ENCODE peak calls at places on chromosomes 11 and 22, in four cellular contexts. S is HepG2, P is K562, M is HCT116. R is an unnamed sample.

GRCh38 chr22:28358244-28358777 is 321.3 kb downstream of the TTC28 start:
- DNase-seq in S (no peak), M (no peak), P (no peak), R (no peak)

GRCh38 chr11:75288846-75289760 is 48.5 kb downstream of the TPBGL start:
- DNase-seq in P (no peak), S (no peak), M (no peak), R (no peak)

GRCh38 chr11:135006800-135007199 is 594.8 kb upstream of the B3GAT1 start:
- DNase-seq in P (no peak), M (no peak), S (no peak), R (no peak)

GRCh38 chr11:64344721-64345120 is 4.7 kb downstream of the CCDC88B start:
- DNase-seq in M (no peak), P (no peak), S (no peak), R (no peak)

GRCh38 chr22:50670914-50671538 is 1.6 kb upstream of the SHANK3 start:
- DNase-seq in P (peak; percentile 1), S (no peak), M (no peak), R (no peak)

GRCh38 chr11:86749376-86749775 is 51.0 kb upstream of the PRSS23 start:
- DNase-seq in M (no peak), S (no peak), P (no peak), R (no peak)

GRCh38 chr22:22802346-22802970 is 85.2 kb upstream of the IGLL5 start:
- DNase-seq in M (no peak), P (peak; percentile 91), S (no peak), R (no peak)

GRCh38 chr11:62543680-62544444 is 2.7 kb downstream of the AHNAK start:
- DNase-seq in S (no peak), M (no peak), P (no peak), R (no peak)

GRCh38 chr22:41780714-41781507 is 19.6 kb upstream of the CCDC134 start:
- DNase-seq in S (peak; percentile 56), P (peak; percentile 25), M (no peak), R (no peak)

GRCh38 chr11:125886997-125887372 is 483 bp upstream of the HYLS1 start:
- DNase-seq in M (no peak), S (no peak), P (no peak), R (peak; percentile 32)

GRCh38 chr22:33073989-33074391 is 15.8 kb upstream of the SYN3 start:
- DNase-seq in M (no peak), S (no peak), P (no peak), R (no peak)

GRCh38 chr22:24156146-24156914 is 25.0 kb upstream of the SUSD2 start:
- DNase-seq in M (no peak), S (no peak), P (peak; percentile 16), R (no peak)

GRCh38 chr11:2419638-2420501 is 19.3 kb downstream of the TSSC4 start:
- DNase-seq in S (peak; percentile 66), M (peak; percentile 52), P (peak; percentile 80), R (peak; percentile 78)
- TF ChIP-seq ZNF274 in S (no peak), M (no peak), P (no peak), R (no peak)

GRCh38 chr11:108069947-108070346 is 51.4 kb upstream of the ACAT1 start:
- DNase-seq in P (no peak), M (no peak), S (no peak), R (no peak)
- H3K4me3 ChIP-seq in P (no peak overlapping the region), M (no peak overlapping the region), S (no peak overlapping the region), R (no peak overlapping the region)

GRCh38 chr11:121610706-121611105 is 157.9 kb upstream of the SORL1-AS1 start:
- DNase-seq in M (no peak), P (no peak), S (no peak), R (no peak)

GRCh38 chr11:121603316-121603715 is 150.5 kb upstream of the SORL1-AS1 start:
- DNase-seq in P (no peak), M (no peak), S (no peak), R (no peak)

GRCh38 chr11:121608545-121609098 is 155.9 kb upstream of the SORL1-AS1 start:
- DNase-seq in M (no peak), S (no peak), P (no peak), R (no peak)

GRCh38 chr11:121604152-121604551 is 151.4 kb upstream of the SORL1-AS1 start:
- DNase-seq in M (no peak), P (no peak), S (peak; percentile 7), R (no peak)

GRCh38 chr11:121606354-121606753 is 153.6 kb upstream of the SORL1-AS1 start:
- DNase-seq in M (no peak), S (no peak), P (no peak), R (no peak)
- H3K36me3 ChIP-seq in M (no peaks in the 10 kb centered on the region), S (peaks cover 90% of the 10 kb centered on the region), P (no peaks in the 10 kb centered on the region), R (peaks cover 16% of the 10 kb centered on the region)

GRCh38 chr11:117932987-117933386 is 3.8 kb upstream of the TMPRSS13 start:
- DNase-seq in S (no peak), M (no peak), P (no peak), R (no peak)
- TF ChIP-seq ZNF274 in S (no peak), M (no peak), P (no peak), R (no peak)

DNA sequence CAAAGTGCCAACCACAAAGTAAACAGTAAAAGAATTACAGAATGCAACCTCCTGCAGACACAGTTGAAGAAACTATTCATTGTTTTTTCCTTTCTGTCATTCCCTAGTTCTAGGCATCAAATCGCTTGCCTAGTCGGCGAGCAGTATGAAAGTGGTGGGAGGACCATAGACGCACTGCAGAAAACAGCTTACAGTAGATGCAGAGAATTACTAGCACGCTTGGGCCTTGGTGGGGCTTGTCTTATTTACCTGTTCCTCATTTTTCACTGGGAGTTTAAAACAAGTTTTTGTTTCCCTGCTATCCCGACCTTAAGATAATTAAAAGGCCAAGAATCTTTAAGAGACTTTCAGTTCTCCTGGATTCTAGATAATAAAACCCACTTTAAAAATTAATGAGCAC is 742 bp upstream of the ARL14EP start:
- DNase-seq in S (no peak), M (no peak), P (no peak), R (no peak)
- H3K4me3 ChIP-seq in S (no peak overlapping the region), M (peak overlapping the region; percentile 65), P (peak overlapping the region; percentile 73), R (no peak overlapping the region)

GRCh38 chr11:47572715-47573255 is 6.0 kb downstream of the KBTBD4 start:
- DNase-seq in P (peak; percentile 13), S (no peak), M (no peak), R (no peak)

GRCh38 chr11:47571012-47571729 is 5.8 kb downstream of the PTPMT1 start:
- DNase-seq in S (no peak), M (no peak), P (peak; percentile 7), R (no peak)

GRCh38 chr11:47566166-47566546 is 757 bp downstream of the PTPMT1 start:
- DNase-seq in M (no peak), P (no peak), S (no peak), R (no peak)

GRCh38 chr11:47571895-47572294 is 6.5 kb downstream of the PTPMT1 start:
- DNase-seq in S (no peak), M (no peak), P (peak; percentile 7), R (no peak)

DNA sequence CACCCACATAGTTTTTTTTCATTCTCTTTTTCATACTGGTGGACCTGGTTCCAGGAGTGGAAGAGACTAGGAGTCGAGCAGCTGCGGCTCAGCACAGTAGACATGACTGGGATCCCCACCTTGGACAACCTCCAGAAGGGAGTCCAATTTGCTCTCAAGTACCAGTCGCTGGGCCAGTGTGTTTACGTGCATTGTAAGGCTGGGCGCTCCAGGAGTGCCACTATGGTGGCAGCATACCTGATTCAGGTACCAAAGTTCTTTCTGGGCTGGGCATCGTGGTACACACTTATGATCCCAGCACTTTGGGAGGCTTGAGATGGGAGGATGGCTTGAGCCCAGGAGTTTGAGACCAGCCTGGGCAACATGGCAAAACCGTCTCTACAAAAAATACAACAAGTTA is 4.2 kb downstream of the PTPMT1 start:
- DNase-seq in S (no peak), M (no peak), P (peak; percentile 6), R (no peak)
- H3K36me3 ChIP-seq in S (peaks cover 47% of the 10 kb centered on the region), M (peaks cover 45% of the 10 kb centered on the region), P (peaks cover 61% of the 10 kb centered on the region), R (peaks cover 60% of the 10 kb centered on the region)

GRCh38 chr11:111361082-111361801 is 17.8 kb downstream of the POU2AF1 start:
- DNase-seq in P (no peak), S (no peak), M (no peak), R (no peak)

GRCh38 chr11:111361874-111362273 is 17.2 kb downstream of the POU2AF1 start:
- DNase-seq in M (no peak), P (no peak), S (no peak), R (no peak)

GRCh38 chr11:111358038-111359001 is 20.8 kb downstream of the POU2AF1 start:
- DNase-seq in P (no peak), S (no peak), M (no peak), R (no peak)

GRCh38 chr11:111359223-111360149 is 19.6 kb downstream of the POU2AF1 start:
- DNase-seq in S (peak; percentile 74), P (peak; percentile 17), M (no peak), R (no peak)

GRCh38 chr11:111360150-111361043 is 18.7 kb downstream of the POU2AF1 start:
- DNase-seq in S (peak; percentile 99), M (no peak), P (no peak), R (no peak)
- TF ChIP-seq ZNF274 in S (peak; percentile 76), M (no peak), P (no peak), R (no peak)

GRCh38 chr11:103111400-103111799 is 2.2 kb downstream of the DYNC2H1 start:
- DNase-seq in S (no peak), P (no peak), M (no peak), R (no peak)

GRCh38 chr11:103112364-103112763 is 3.1 kb downstream of the DYNC2H1 start:
- DNase-seq in S (no peak), P (no peak), M (no peak), R (no peak)

GRCh38 chr11:103109818-103110388 is 677 bp downstream of the DYNC2H1 start:
- DNase-seq in P (no peak), M (no peak), S (no peak), R (no peak)

GRCh38 chr11:103108933-103109817 is at the start of gene DYNC2H1:
- DNase-seq in P (peak; percentile 87), S (peak; percentile 67), M (peak; percentile 52), R (peak; percentile 87)

DNA sequence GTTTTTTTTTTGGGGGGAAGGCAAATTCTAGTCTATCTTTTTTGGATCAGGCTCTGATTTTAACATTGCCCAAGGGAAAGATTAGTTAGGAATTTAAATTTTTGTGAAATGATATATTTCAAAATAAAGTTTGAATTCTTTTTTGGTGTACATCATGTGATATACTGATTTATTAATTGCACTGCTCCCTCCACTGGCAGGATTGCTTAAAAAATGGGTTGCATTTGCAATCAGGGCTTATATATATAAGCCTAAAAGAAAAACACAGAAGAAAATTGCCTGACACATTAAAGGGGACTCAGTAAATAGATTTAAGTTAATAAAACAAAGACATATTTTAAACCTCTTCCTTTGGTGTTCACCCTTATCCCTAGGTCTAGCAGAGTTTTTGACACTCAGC is 1.2 kb downstream of the DYNC2H1 start:
- DNase-seq in P (no peak), S (no peak), M (no peak), R (no peak)
- H3K4me3 ChIP-seq in P (no peak overlapping the region), S (no peak overlapping the region), M (no peak overlapping the region), R (no peak overlapping the region)

DNA sequence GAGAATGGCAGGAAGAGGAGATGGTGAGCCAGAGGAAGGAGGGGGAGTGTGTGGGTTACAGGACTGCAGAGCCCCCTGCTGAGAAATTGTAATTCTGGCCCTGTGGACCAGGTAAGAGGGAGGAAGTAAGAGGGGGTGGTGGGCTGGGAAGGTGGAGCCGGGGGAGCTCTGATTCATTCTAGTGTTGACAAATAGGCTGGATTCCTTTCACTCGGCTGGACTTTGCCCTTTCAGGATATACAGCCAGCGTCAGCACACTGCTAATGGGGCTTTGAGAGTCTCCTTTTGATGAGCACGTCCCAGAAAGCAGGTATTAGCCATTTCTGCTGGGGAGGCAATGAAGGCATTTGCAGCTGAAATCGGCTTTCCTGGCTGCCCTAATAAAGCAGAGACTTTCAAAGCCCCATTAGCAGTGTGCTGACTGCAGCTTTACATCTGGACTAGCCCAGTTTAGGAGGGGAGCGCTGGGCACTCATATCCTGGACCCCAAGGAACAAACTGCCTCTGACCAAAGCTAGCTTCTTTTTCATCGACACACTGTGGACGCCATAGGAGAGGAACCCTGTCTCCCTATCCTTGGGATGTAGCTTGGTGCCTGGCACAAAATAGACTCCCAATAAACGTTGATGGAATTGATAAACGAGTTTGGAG is 44.8 kb upstream of the CADM1 start:
- DNase-seq in M (no peak), S (peak; percentile 95), P (no peak), R (peak; percentile 76)
- H3K36me3 ChIP-seq in M (no peaks in the 10 kb centered on the region), S (no peaks in the 10 kb centered on the region), P (no peaks in the 10 kb centered on the region), R (no peaks in the 10 kb centered on the region)

R was measured in NT2/D1.